ENCODE peak calls at places on chromosomes 2 and 18, in four cellular contexts. One of them, this sample, is unnamed.

GRCh38 chr18:49814147-49814499 is 790 bp upstream of the ACAA2 start:
- DNase-seq in kidney: no peak
- DNase-seq in fibroblast of villous mesenchyme: peak; percentile 78
- DNase-seq in retinal pigment epithelial cell: peak; percentile 35
- DNase-seq in this sample: peak; percentile 88

GRCh38 chr2:230225486-230225885 is at the start of gene SP140:
- DNase-seq in kidney: peak; percentile 74
- DNase-seq in fibroblast of villous mesenchyme: no peak
- DNase-seq in retinal pigment epithelial cell: no peak
- DNase-seq in this sample: no peak

GRCh38 chr2:128813352-128814034 is 494.8 kb upstream of the HS6ST1 start:
- DNase-seq in kidney: no peak
- DNase-seq in fibroblast of villous mesenchyme: no peak
- DNase-seq in retinal pigment epithelial cell: no peak
- DNase-seq in this sample: no peak

GRCh38 chr2:64362562-64363026 is 91.4 kb upstream of the LGALSL start:
- DNase-seq in kidney: no peak
- DNase-seq in fibroblast of villous mesenchyme: no peak
- DNase-seq in retinal pigment epithelial cell: no peak
- DNase-seq in this sample: no peak

GRCh38 chr2:157692768-157693167 is 64.1 kb upstream of the ACVR1C start:
- DNase-seq in kidney: no peak
- DNase-seq in fibroblast of villous mesenchyme: peak; percentile 59
- DNase-seq in retinal pigment epithelial cell: peak; percentile 32
- DNase-seq in this sample: no peak

GRCh38 chr2:16722677-16723076 is 57.0 kb upstream of the CYRIA start:
- DNase-seq in kidney: no peak
- DNase-seq in fibroblast of villous mesenchyme: no peak
- DNase-seq in retinal pigment epithelial cell: no peak
- DNase-seq in this sample: no peak

GRCh38 chr18:62614499-62614898 is 91.7 kb downstream of the ZCCHC2 start:
- DNase-seq in kidney: no peak
- DNase-seq in fibroblast of villous mesenchyme: no peak
- DNase-seq in retinal pigment epithelial cell: no peak
- DNase-seq in this sample: no peak

GRCh38 chr2:100539221-100539620 is 23.6 kb upstream of the PDCL3 start:
- DNase-seq in kidney: no peak
- DNase-seq in fibroblast of villous mesenchyme: no peak
- DNase-seq in retinal pigment epithelial cell: no peak
- DNase-seq in this sample: no peak

GRCh38 chr2:238566001-238566645 is 139.4 kb downstream of the ASB1 start:
- DNase-seq in kidney: peak; percentile 36
- DNase-seq in fibroblast of villous mesenchyme: no peak
- DNase-seq in retinal pigment epithelial cell: no peak
- DNase-seq in this sample: no peak

GRCh38 chr2:205714058-205714776 is 31.9 kb downstream of the NRP2 start:
- DNase-seq in kidney: no peak
- DNase-seq in fibroblast of villous mesenchyme: peak; percentile 74
- DNase-seq in retinal pigment epithelial cell: no peak
- DNase-seq in this sample: no peak

GRCh38 chr2:70141754-70142589 is 48.8 kb downstream of the C2orf42 start:
- DNase-seq in kidney: peak; percentile 96
- DNase-seq in fibroblast of villous mesenchyme: peak; percentile 60
- DNase-seq in retinal pigment epithelial cell: no peak
- DNase-seq in this sample: peak; percentile 87

GRCh38 chr2:99691931-99692330 is 202.1 kb upstream of the REV1 start:
- DNase-seq in kidney: no peak
- DNase-seq in fibroblast of villous mesenchyme: no peak
- DNase-seq in retinal pigment epithelial cell: no peak
- DNase-seq in this sample: peak; percentile 71

GRCh38 chr18:56672391-56672790 is 21.2 kb downstream of the WDR7 start:
- DNase-seq in kidney: no peak
- DNase-seq in fibroblast of villous mesenchyme: no peak
- DNase-seq in retinal pigment epithelial cell: no peak
- DNase-seq in this sample: no peak

GRCh38 chr18:31760695-31761094 is at the start of gene SLC25A52:
- DNase-seq in kidney: no peak
- DNase-seq in fibroblast of villous mesenchyme: no peak
- DNase-seq in retinal pigment epithelial cell: no peak
- DNase-seq in this sample: no peak

GRCh38 chr2:134232461-134232860 is 21.4 kb upstream of the MGAT5 start:
- DNase-seq in kidney: no peak
- DNase-seq in fibroblast of villous mesenchyme: no peak
- DNase-seq in retinal pigment epithelial cell: no peak
- DNase-seq in this sample: no peak

GRCh38 chr2:98935111-98935770 is 784 bp downstream of the CRACDL start:
- DNase-seq in kidney: no peak
- DNase-seq in fibroblast of villous mesenchyme: no peak
- DNase-seq in retinal pigment epithelial cell: no peak
- DNase-seq in this sample: no peak

GRCh38 chr2:153059338-153060052 is 341.1 kb downstream of the ARL6IP6 start:
- DNase-seq in kidney: no peak
- DNase-seq in fibroblast of villous mesenchyme: peak; percentile 29
- DNase-seq in retinal pigment epithelial cell: peak; percentile 76
- DNase-seq in this sample: no peak

GRCh38 chr18:59921384-59921891 is 21.6 kb downstream of the PMAIP1 start:
- DNase-seq in kidney: no peak
- DNase-seq in fibroblast of villous mesenchyme: no peak
- DNase-seq in retinal pigment epithelial cell: no peak
- DNase-seq in this sample: no peak

GRCh38 chr2:7887441-7887840 is 794.4 kb upstream of the ID2 start:
- DNase-seq in kidney: no peak
- DNase-seq in fibroblast of villous mesenchyme: no peak
- DNase-seq in retinal pigment epithelial cell: peak; percentile 45
- DNase-seq in this sample: no peak

GRCh38 chr2:4962419-4962818 is 729.8 kb upstream of the SOX11 start:
- DNase-seq in kidney: no peak
- DNase-seq in fibroblast of villous mesenchyme: no peak
- DNase-seq in retinal pigment epithelial cell: no peak
- DNase-seq in this sample: no peak

GRCh38 chr2:237917696-237918374 is 49.0 kb upstream of the UBE2F start:
- DNase-seq in kidney: no peak
- DNase-seq in fibroblast of villous mesenchyme: no peak
- DNase-seq in retinal pigment epithelial cell: no peak
- DNase-seq in this sample: no peak

GRCh38 chr2:211611061-211611518 is 927.5 kb downstream of the ERBB4 start:
- DNase-seq in kidney: no peak
- DNase-seq in fibroblast of villous mesenchyme: peak; percentile 4
- DNase-seq in retinal pigment epithelial cell: no peak
- DNase-seq in this sample: no peak

GRCh38 chr18:67733094-67733493 is 216.6 kb upstream of the DSEL start:
- DNase-seq in kidney: no peak
- DNase-seq in fibroblast of villous mesenchyme: peak; percentile 36
- DNase-seq in retinal pigment epithelial cell: no peak
- DNase-seq in this sample: no peak

GRCh38 chr18:58348517-58348916 is 280.4 kb downstream of the ALPK2 start:
- DNase-seq in kidney: no peak
- DNase-seq in fibroblast of villous mesenchyme: peak; percentile 25
- DNase-seq in retinal pigment epithelial cell: no peak
- DNase-seq in this sample: no peak

GRCh38 chr18:22813648-22814328 is 119.3 kb upstream of the RBBP8 start:
- DNase-seq in kidney: no peak
- DNase-seq in fibroblast of villous mesenchyme: peak; percentile 25
- DNase-seq in retinal pigment epithelial cell: no peak
- DNase-seq in this sample: no peak

GRCh38 chr18:76767954-76768353 is 54.4 kb upstream of the ZNF236 start:
- DNase-seq in kidney: no peak
- DNase-seq in fibroblast of villous mesenchyme: no peak
- DNase-seq in retinal pigment epithelial cell: no peak
- DNase-seq in this sample: no peak

GRCh38 chr2:96859338-96859649 is 1.5 kb upstream of the ANKRD39 start:
- DNase-seq in kidney: peak; percentile 89
- DNase-seq in fibroblast of villous mesenchyme: no peak
- DNase-seq in retinal pigment epithelial cell: no peak
- DNase-seq in this sample: peak; percentile 86

GRCh38 chr2:74424139-74424992 is 2.8 kb downstream of the WDR54 start:
- DNase-seq in kidney: no peak
- DNase-seq in fibroblast of villous mesenchyme: no peak
- DNase-seq in retinal pigment epithelial cell: no peak
- DNase-seq in this sample: no peak

GRCh38 chr18:37476182-37476581 is 89.4 kb downstream of the CELF4 start:
- DNase-seq in kidney: no peak
- DNase-seq in fibroblast of villous mesenchyme: peak; percentile 16
- DNase-seq in retinal pigment epithelial cell: no peak
- DNase-seq in this sample: no peak

GRCh38 chr2:16441431-16441830 is 224.2 kb downstream of the CYRIA start:
- DNase-seq in kidney: no peak
- DNase-seq in fibroblast of villous mesenchyme: no peak
- DNase-seq in retinal pigment epithelial cell: no peak
- DNase-seq in this sample: no peak

GRCh38 chr2:19878268-19879046 is 23.3 kb downstream of the TTC32 start:
- DNase-seq in kidney: no peak
- DNase-seq in fibroblast of villous mesenchyme: no peak
- DNase-seq in retinal pigment epithelial cell: no peak
- DNase-seq in this sample: peak; percentile 40

GRCh38 chr2:45258251-45258775 is 249.1 kb upstream of the SIX2 start:
- DNase-seq in kidney: no peak
- DNase-seq in fibroblast of villous mesenchyme: no peak
- DNase-seq in retinal pigment epithelial cell: no peak
- DNase-seq in this sample: no peak

GRCh38 chr2:69208023-69208595 is 178.9 kb downstream of the GFPT1 start:
- DNase-seq in kidney: no peak
- DNase-seq in fibroblast of villous mesenchyme: no peak
- DNase-seq in retinal pigment epithelial cell: no peak
- DNase-seq in this sample: no peak

GRCh38 chr18:48428494-48429177 is 19.5 kb upstream of the ZBTB7C start:
- DNase-seq in kidney: no peak
- DNase-seq in fibroblast of villous mesenchyme: peak; percentile 22
- DNase-seq in retinal pigment epithelial cell: no peak
- DNase-seq in this sample: no peak

GRCh38 chr2:173218331-173219056 is 136.2 kb upstream of the CDCA7 start:
- DNase-seq in kidney: no peak
- DNase-seq in fibroblast of villous mesenchyme: peak; percentile 45
- DNase-seq in retinal pigment epithelial cell: no peak
- DNase-seq in this sample: no peak

GRCh38 chr2:79373359-79374115 is 139.3 kb upstream of the CTNNA2 start:
- DNase-seq in kidney: no peak
- DNase-seq in fibroblast of villous mesenchyme: no peak
- DNase-seq in retinal pigment epithelial cell: no peak
- DNase-seq in this sample: no peak
- H3K4me3 ChIP-seq in kidney: no peak overlapping the region
- H3K4me3 ChIP-seq in fibroblast of villous mesenchyme: no peak overlapping the region
- H3K4me3 ChIP-seq in retinal pigment epithelial cell: no peak overlapping the region
- H3K4me3 ChIP-seq in this sample: no peak overlapping the region

DNA sequence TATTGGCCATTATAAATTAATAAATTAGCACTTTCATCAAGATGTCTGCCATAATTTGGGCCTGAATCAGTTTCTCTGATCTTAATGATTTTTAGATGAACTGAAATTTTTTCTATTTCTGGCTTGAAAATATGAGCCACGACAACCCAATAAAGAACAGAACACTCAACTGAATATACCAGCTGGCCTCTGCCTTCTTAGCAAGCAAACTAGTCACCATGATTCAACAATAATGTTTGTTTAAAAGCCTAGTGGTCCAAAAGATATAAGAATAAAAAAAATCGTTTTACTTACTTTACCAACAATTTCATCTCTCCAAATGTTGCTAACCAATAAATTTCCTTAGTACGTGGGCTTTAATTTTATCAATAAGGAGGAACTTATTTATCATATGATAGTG is 66.7 kb upstream of the TTN start:
- DNase-seq in kidney: no peak
- DNase-seq in fibroblast of villous mesenchyme: no peak
- DNase-seq in retinal pigment epithelial cell: no peak
- DNase-seq in this sample: no peak
- H3K4me3 ChIP-seq in kidney: no peak overlapping the region
- H3K4me3 ChIP-seq in fibroblast of villous mesenchyme: no peak overlapping the region
- H3K4me3 ChIP-seq in retinal pigment epithelial cell: no peak overlapping the region
- H3K4me3 ChIP-seq in this sample: no peak overlapping the region

GRCh38 chr2:113198790-113199612 is 25.2 kb downstream of the PSD4 start:
- DNase-seq in kidney: peak; percentile 94
- DNase-seq in fibroblast of villous mesenchyme: peak; percentile 62
- DNase-seq in retinal pigment epithelial cell: no peak
- DNase-seq in this sample: no peak
- H3K4me3 ChIP-seq in kidney: peak overlapping the region; percentile 56
- H3K4me3 ChIP-seq in fibroblast of villous mesenchyme: peak overlapping the region; percentile 71
- H3K4me3 ChIP-seq in retinal pigment epithelial cell: peak overlapping the region; percentile 65
- H3K4me3 ChIP-seq in this sample: peak overlapping the region; percentile 79

GRCh38 chr2:54122171-54122935 is 6.9 kb downstream of the ACYP2 start:
- DNase-seq in kidney: no peak
- DNase-seq in fibroblast of villous mesenchyme: no peak
- DNase-seq in retinal pigment epithelial cell: peak; percentile 28
- DNase-seq in this sample: no peak
- H3K4me3 ChIP-seq in kidney: no peak overlapping the region
- H3K4me3 ChIP-seq in fibroblast of villous mesenchyme: no peak overlapping the region
- H3K4me3 ChIP-seq in retinal pigment epithelial cell: no peak overlapping the region
- H3K4me3 ChIP-seq in this sample: peak overlapping the region; percentile 16

GRCh38 chr2:2756886-2757285 is 425.8 kb upstream of the MYT1L start:
- DNase-seq in kidney: no peak
- DNase-seq in fibroblast of villous mesenchyme: no peak
- DNase-seq in retinal pigment epithelial cell: no peak
- DNase-seq in this sample: no peak
- H3K4me3 ChIP-seq in kidney: no peak overlapping the region
- H3K4me3 ChIP-seq in fibroblast of villous mesenchyme: no peak overlapping the region
- H3K4me3 ChIP-seq in retinal pigment epithelial cell: no peak overlapping the region
- H3K4me3 ChIP-seq in this sample: no peak overlapping the region

This sample was measured in coronary artery.